ENCODE peak calls at places on chromosomes 6 and 20, in ten cellular contexts. Q, U, N, M, X, Z, K, E, C and J are unnamed samples.

GRCh38 chr6:50187212-50188055 is 137.7 kb upstream of the DEFB112 start:
- DNase-seq in Q (no peak), U (no peak), N (no peak), M (no peak), X (no peak), Z (no peak), K (no peak), E (no peak), C (no peak), J (no peak)

GRCh38 chr6:116111552-116112528 is 11.2 kb downstream of the NT5DC1 start:
- DNase-seq in Q (peak; percentile 64), U (peak; percentile 53), N (peak; percentile 42), M (peak; percentile 23), X (peak; percentile 37), Z (peak; percentile 39), K (peak; percentile 56), E (no peak), C (peak; percentile 34), J (no peak)

GRCh38 chr20:45500022-45500421 is 15.4 kb downstream of the SPINT3 start:
- DNase-seq in Q (no peak), U (no peak), N (no peak), M (no peak), X (no peak), Z (no peak), K (no peak), E (no peak), C (no peak), J (no peak)

GRCh38 chr20:13510837-13511488 is 127.8 kb downstream of the TASP1 start:
- DNase-seq in Q (no peak), U (no peak), N (no peak), M (no peak), X (no peak), Z (no peak), K (no peak), E (no peak), C (no peak), J (no peak)

GRCh38 chr20:6708010-6708409 is 59.5 kb upstream of the BMP2 start:
- DNase-seq in Q (no peak), U (no peak), N (peak; percentile 80), M (no peak), X (peak; percentile 72), Z (peak; percentile 84), K (no peak), E (no peak), C (no peak), J (no peak)

GRCh38 chr20:36150489-36150846 is 4.1 kb upstream of the EPB41L1 start:
- DNase-seq in Q (no peak), U (no peak), N (no peak), M (no peak), X (no peak), Z (no peak), K (no peak), E (no peak), C (no peak), J (no peak)

GRCh38 chr20:59817406-59817805 is 116.0 kb downstream of the SYCP2 start:
- DNase-seq in Q (no peak), U (no peak), N (no peak), M (no peak), X (no peak), Z (no peak), K (no peak), E (no peak), C (no peak), J (no peak)

GRCh38 chr6:170253226-170253909 is 37.5 kb downstream of the DLL1 start:
- DNase-seq in Q (no peak), U (no peak), N (no peak), M (no peak), X (no peak), Z (no peak), K (no peak), E (no peak), C (no peak), J (no peak)

DNA sequence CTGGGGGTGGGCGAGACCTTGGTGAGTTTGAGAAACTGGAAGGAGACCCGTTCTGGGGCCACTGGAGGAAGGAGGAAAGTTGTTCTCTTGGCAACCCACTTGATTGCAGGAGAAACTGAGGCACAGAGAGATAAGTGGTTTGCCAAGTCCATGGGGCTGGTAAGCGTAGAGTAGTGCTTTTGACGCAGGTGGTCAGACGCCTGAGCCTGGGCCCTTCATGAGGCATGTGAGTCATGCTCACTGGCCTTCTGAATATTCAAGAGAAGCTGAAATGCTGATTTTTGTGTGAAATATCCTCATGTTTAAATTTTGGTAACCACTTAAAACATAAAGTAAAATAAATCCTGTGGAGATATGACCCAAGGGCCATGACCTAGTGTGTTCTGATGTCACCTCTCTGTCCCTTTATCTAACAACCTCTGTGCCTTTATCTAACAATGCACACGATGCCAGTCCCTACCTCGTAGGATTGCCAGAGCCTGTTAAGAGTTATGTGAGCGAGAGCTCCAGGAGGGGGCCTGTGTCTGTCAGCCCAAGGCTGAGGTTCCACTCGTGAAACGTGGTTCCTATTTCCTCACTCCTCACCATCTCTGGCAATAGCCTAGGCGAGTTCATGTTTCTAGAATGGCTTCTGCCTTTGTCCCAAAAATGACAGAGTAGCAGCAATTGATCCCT is 32.8 kb upstream of the PMEPA1 start:
- DNase-seq in Q (no peak), U (no peak), N (no peak), M (no peak), X (no peak), Z (no peak), K (no peak), E (no peak), C (no peak), J (no peak)
- TF ChIP-seq CTCF in Q (no peak), U (no peak), N (no peak), M (no peak), X (no peak), Z (no peak), K (no peak), E (no peak), C (no peak), J (no peak)

GRCh38 chr6:36893976-36894932 is 8.5 kb downstream of the C6orf89 start:
- DNase-seq in Q (no peak), U (no peak), N (no peak), M (no peak), X (no peak), Z (no peak), K (no peak), E (no peak), C (no peak), J (no peak)

DNA sequence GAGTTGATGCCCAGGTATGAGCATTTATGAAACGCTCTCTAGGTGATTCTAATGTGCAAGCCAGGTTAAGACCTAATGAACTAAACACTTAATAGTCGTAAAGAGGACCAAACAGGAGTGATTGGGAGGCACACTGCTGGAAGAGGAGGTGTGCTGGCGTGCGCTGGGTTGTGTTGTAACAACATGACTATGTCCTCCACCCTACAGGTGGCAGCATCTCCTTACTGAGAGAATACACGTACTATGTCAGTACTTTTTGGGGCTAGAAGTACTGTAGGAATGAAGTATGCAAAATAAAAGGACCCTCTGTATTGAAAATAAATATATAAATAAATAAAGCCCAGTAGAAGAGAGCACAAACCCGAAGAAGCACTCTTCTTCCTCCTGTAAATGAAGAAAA is 11.9 kb downstream of the C6orf89 start:
- DNase-seq in Q (no peak), U (no peak), N (no peak), M (peak; percentile 56), X (peak; percentile 44), Z (peak; percentile 9), K (peak; percentile 42), E (no peak), C (no peak), J (no peak)
- TF ChIP-seq CTCF in Q (no peak), U (peak; percentile 47), N (peak; percentile 14), M (peak; percentile 56), X (peak; percentile 39), Z (peak; percentile 25), K (peak; percentile 21), E (peak; percentile 11), C (no peak), J (no peak)

GRCh38 chr20:4261333-4262284 is 246.3 kb upstream of the RNF24 start:
- DNase-seq in Q (no peak), U (peak; percentile 55), N (peak; percentile 68), M (no peak), X (no peak), Z (peak; percentile 63), K (no peak), E (no peak), C (no peak), J (no peak)

GRCh38 chr20:4263011-4263410 is 247.7 kb upstream of the RNF24 start:
- DNase-seq in Q (no peak), U (no peak), N (no peak), M (peak; percentile 10), X (no peak), Z (no peak), K (no peak), E (no peak), C (no peak), J (no peak)

GRCh38 chr20:4267242-4267641 is 251.9 kb upstream of the RNF24 start:
- DNase-seq in Q (no peak), U (no peak), N (no peak), M (no peak), X (no peak), Z (no peak), K (no peak), E (no peak), C (no peak), J (no peak)

DNA sequence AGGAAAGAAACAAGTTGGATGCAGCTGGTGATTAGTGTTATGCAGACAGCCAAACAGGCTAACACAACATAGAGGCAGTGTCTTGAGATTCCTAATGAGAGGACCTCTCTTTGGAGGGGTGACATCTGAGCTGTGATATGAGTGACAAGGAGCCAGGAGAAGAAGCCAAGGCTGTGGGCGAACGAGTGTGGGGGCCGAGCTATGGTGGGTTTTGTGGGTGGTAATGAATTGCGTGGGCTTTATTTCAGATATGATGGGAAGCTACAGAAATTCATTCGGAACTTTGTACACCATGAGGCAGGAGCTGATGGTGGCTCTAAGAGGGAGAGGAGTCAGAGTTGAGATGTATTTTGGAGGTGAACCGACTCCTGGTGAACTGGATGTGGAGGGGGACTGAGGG is 250.8 kb upstream of the RNF24 start:
- DNase-seq in Q (no peak), U (no peak), N (no peak), M (no peak), X (no peak), Z (no peak), K (no peak), E (no peak), C (no peak), J (no peak)
- TF ChIP-seq CTCF in Q (no peak), U (no peak), N (no peak), M (no peak), X (no peak), Z (no peak), K (no peak), E (no peak), C (no peak), J (no peak)

DNA sequence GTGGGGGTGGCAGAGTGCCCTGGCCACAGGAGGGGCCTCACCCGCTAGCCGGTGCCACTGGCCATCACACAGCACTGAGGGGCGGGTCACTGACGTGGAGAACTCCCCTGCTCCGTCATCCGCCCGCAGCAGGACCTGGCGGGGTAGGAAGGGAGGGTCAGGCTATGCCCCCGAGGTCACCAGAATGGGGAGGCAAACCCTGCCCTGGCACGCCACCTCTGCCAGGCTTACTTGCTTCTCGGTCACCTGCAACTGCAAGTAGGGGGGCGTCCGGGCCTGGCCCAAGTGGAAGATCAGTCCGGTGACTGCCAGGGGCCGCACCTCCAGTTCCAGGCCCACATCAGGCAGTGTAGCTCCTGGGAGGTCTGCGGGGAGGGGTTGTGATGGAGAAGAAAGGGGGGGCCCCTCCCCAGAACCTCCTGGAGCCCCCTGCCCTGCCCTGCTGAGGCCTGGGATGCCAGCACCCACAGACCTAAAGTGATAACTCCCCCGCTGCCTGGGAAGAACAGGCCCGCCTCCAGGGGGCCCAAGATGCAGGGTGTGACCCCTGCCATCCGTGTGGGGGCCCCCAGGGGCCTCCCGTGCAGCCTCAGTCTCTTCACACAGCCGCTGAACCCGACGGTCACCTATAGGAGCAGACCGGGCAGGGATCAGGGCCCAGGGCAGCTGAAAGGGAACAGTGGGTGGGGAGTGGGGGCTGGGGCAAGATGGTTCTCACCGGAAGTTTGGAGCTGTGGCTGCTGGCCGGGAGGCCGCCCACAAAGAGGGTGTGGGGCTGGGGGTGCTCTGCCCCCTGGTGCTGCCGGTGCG is 7.4 kb downstream of the ADRM1 start:
- DNase-seq in Q (no peak), U (no peak), N (no peak), M (no peak), X (no peak), Z (no peak), K (no peak), E (no peak), C (no peak), J (no peak)
- TF ChIP-seq CTCF in Q (no peak), U (no peak), N (no peak), M (no peak), X (no peak), Z (no peak), K (no peak), E (no peak), C (no peak), J (no peak)